ENCODE peak calls at places on chromosomes 2 and 18, in ten cellular contexts. P, Q, E, J, O, G, A, Z, S and B are unnamed samples.
A peak's percentile ranks its signal among the peaks of the same experiment; 100 is the strongest.

GRCh38 chr2:183037660-183038340 is 457 bp downstream of the NCKAP1 start:
- DNase-seq in P (peak; percentile 51), Q (no peak), E (peak; percentile 28), J (peak; percentile 38), O (no peak), G (peak; percentile 46), A (peak; percentile 77), Z (peak; percentile 21), S (no peak), B (peak; percentile 93)

GRCh38 chr2:106537711-106538275 is 50.6 kb downstream of the CD8B2 start:
- DNase-seq in P (no peak), Q (no peak), E (no peak), J (no peak), O (no peak), G (no peak), A (no peak), Z (no peak), S (no peak), B (no peak)

GRCh38 chr2:173048901-173049661 is 26.6 kb upstream of the MAP3K20 start:
- DNase-seq in P (peak; percentile 82), Q (peak; percentile 71), E (peak; percentile 68), J (peak; percentile 78), O (peak; percentile 97), G (peak; percentile 67), A (peak; percentile 94), Z (peak; percentile 29), S (no peak), B (peak; percentile 59)

GRCh38 chr2:70261501-70261900 is 3.6 kb downstream of the PCYOX1 start:
- DNase-seq in P (no peak), Q (no peak), E (no peak), J (no peak), O (no peak), G (no peak), A (no peak), Z (no peak), S (no peak), B (no peak)

GRCh38 chr2:85577386-85578242 is at the start of gene VAMP8:
- DNase-seq in P (no peak), Q (no peak), E (no peak), J (no peak), O (peak; percentile 53), G (no peak), A (no peak), Z (peak; percentile 84), S (peak; percentile 91), B (peak; percentile 59)

GRCh38 chr18:73544618-73545017 is 603.0 kb downstream of the FBXO15 start:
- DNase-seq in P (no peak), Q (no peak), E (no peak), J (no peak), O (no peak), G (no peak), A (no peak), Z (no peak), S (no peak), B (no peak)

GRCh38 chr2:39483530-39483929 is 46.4 kb upstream of the MAP4K3 start:
- DNase-seq in P (no peak), Q (no peak), E (no peak), J (no peak), O (no peak), G (no peak), A (no peak), Z (no peak), S (no peak), B (no peak)

GRCh38 chr18:5424903-5425302 is 118.9 kb downstream of the EPB41L3 start:
- DNase-seq in P (no peak), Q (no peak), E (no peak), J (no peak), O (no peak), G (no peak), A (no peak), Z (no peak), S (no peak), B (peak; percentile 21)

GRCh38 chr2:48531141-48531648 is 1.2 kb downstream of the STON1 start:
- DNase-seq in P (no peak), Q (no peak), E (no peak), J (peak; percentile 26), O (no peak), G (peak; percentile 21), A (peak; percentile 80), Z (no peak), S (no peak), B (no peak)

DNA sequence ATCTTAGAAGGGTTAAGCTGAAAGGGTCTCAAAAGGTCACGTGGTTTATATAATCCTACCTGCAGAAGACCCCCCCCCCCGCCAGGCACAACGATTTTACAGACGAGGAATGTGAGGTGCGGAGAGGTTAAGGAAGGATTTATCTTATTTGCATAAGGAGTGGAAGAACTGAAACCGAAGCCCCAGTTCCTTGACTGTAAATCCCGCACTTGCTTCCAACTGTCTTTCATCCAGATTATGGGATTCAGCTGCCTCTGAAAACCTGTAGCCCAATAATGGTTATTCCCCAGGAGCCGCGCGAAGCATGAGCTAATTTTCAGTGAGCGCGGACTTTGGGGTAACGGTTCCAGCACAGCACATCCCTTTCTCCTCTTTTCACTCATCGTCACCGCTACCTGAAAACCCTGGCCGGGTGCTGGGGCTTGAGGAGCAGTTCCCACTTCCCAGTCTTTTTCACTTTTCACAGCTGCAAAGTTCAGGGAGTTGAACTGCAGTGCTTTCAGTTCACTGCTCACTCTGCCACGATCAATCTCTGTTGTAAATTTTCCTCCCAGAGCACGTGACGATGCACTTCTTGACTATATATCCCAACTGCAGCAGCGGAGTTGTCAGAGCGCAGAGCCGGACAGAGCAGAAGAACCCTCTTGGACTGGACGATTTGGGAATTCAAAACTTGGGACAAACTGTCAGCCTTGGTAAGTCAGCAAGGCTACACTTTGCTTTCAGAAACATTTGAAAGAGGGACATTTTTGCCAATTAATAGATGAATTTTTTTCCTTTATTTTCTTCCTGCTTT is at the start of gene KCNE4:
- DNase-seq in P (no peak), Q (no peak), E (no peak), J (peak; percentile 35), O (no peak), G (peak; percentile 37), A (peak; percentile 81), Z (no peak), S (no peak), B (no peak)
- TF ChIP-seq POLR2A in P (peak; percentile 51), Q (no peak), E (no peak), J (peak; percentile 61), O (no peak), G (peak; percentile 46), A (peak; percentile 79), Z (no peak), S (peak; percentile 75), B (no peak)

DNA sequence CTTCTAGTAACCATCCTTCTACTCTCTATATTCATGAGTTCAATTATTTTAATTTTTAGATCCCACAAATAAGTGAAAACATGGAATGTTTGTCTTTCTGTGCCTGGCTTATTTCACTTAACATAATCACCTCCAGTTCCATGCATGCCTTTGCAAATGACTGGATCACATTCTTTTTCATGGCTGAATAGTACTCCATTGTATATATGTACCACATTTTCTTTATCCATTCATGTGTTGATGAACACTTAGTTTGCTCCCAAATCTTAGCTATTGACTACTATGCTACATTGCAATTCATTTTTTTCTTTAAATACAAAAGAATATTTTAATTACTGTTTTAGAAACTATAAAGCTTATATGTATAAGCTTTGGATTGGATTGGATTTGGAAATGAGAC is 240.4 kb upstream of the LYPD1 start:
- DNase-seq in P (no peak), Q (no peak), E (no peak), J (no peak), O (no peak), G (no peak), A (no peak), Z (no peak), S (no peak), B (no peak)
- TF ChIP-seq POLR2A in P (no peak), Q (no peak), E (no peak), J (no peak), O (no peak), G (no peak), A (no peak), Z (no peak), S (no peak), B (no peak)

DNA sequence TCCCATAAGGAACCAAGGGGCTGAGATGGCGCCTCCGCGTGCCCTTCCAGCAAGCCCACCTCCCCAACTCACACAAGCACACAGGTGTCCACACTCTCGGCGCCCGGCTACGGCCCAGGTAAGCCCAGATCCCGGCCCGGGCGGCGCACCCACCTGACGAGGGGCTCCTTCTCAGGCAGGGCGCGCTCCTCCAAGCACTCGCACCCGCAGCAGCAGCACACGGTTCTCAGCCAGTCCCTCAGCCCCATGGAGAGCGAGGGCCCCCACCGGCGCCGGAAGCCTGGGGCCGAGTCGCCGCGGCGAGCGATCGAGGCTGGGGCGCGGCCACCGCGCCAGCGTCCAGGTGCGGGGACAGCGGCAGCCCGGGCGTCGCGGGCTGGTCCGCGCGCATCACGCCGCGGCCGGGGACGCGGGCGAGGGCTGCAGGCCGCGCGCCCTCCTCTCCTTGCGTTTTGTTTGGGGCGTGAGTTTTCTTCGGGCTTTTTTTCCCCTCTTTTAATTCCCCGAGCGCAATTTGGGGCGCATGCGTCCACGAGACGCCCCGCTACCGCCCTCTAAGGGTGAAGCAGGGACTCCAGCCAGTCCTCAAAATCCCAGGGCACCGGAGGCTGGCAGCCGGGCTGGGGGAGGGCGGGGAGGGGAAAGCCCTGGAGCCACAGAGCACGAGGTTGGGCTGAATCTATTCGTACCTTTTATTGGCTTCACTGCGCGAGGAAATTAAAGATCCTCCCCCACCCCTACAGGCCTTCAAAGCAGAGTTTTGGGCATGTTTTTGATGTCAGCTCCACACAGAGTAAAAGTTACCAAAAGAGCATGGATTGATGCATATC is at the start of gene MREG:
- DNase-seq in P (peak; percentile 53), Q (peak; percentile 91), E (peak; percentile 46), J (peak; percentile 59), O (peak; percentile 57), G (peak; percentile 85), A (peak; percentile 76), Z (peak; percentile 70), S (peak; percentile 92), B (peak; percentile 82)
- TF ChIP-seq POLR2A in P (no peak), Q (no peak), E (no peak), J (no peak), O (no peak), G (no peak), A (no peak), Z (no peak), S (no peak), B (no peak)

GRCh38 chr2:64629875-64630274 is 23.8 kb downstream of the SERTAD2 start:
- DNase-seq in P (no peak), Q (no peak), E (no peak), J (no peak), O (no peak), G (no peak), A (peak; percentile 25), Z (peak; percentile 3), S (no peak), B (no peak)

GRCh38 chr2:64629329-64629781 is 24.4 kb downstream of the SERTAD2 start:
- DNase-seq in P (no peak), Q (no peak), E (no peak), J (no peak), O (no peak), G (peak; percentile 56), A (peak; percentile 72), Z (peak; percentile 6), S (no peak), B (no peak)

GRCh38 chr2:64627860-64628841 is 25.6 kb downstream of the SERTAD2 start:
- DNase-seq in P (no peak), Q (no peak), E (no peak), J (no peak), O (no peak), G (no peak), A (peak; percentile 18), Z (no peak), S (no peak), B (no peak)

GRCh38 chr2:64632855-64633819 is 20.6 kb downstream of the SERTAD2 start:
- DNase-seq in P (no peak), Q (no peak), E (no peak), J (no peak), O (no peak), G (no peak), A (peak; percentile 61), Z (peak; percentile 13), S (no peak), B (no peak)

GRCh38 chr2:64630752-64631151 is 23.0 kb downstream of the SERTAD2 start:
- DNase-seq in P (no peak), Q (no peak), E (no peak), J (no peak), O (no peak), G (no peak), A (peak; percentile 50), Z (peak; percentile 8), S (no peak), B (no peak)
- TF ChIP-seq POLR2A in P (no peak), Q (no peak), E (no peak), J (no peak), O (no peak), G (no peak), A (no peak), Z (no peak), S (no peak), B (no peak)